ENCODE peak calls at places on chromosomes 12 and 14, in four cellular contexts. Z is IMR-90, V is endothelial cell of umbilical vein, O is K562. E is an unnamed sample.

GRCh38 chr12:113980054-113980453 is 13.9 kb upstream of the RBM19 start:
- DNase-seq in O (no peak), Z (no peak), V (no peak), E (no peak)

GRCh38 chr12:71439613-71440392 is at the start of gene LGR5:
- DNase-seq in O (no peak), V (peak; percentile 25), Z (peak; percentile 7), E (no peak)

GRCh38 chr14:66085224-66085623 is 400.9 kb upstream of the CCDC196 start:
- DNase-seq in V (no peak), Z (no peak), O (no peak), E (no peak)

GRCh38 chr12:101931498-101932326 is 54.3 kb downstream of the DRAM1 start:
- DNase-seq in O (no peak), V (no peak), Z (no peak), E (no peak)

GRCh38 chr14:23930742-23931141 is 22.8 kb upstream of the DHRS4 start:
- DNase-seq in Z (peak; percentile 11), O (no peak), V (no peak), E (no peak)

GRCh38 chr12:78964521-78964920 is 99.9 kb downstream of the SYT1 start:
- DNase-seq in O (no peak), V (no peak), Z (no peak), E (no peak)

GRCh38 chr12:24356189-24356708 is 406.8 kb upstream of the SOX5 start:
- DNase-seq in O (no peak), V (no peak), Z (no peak), E (no peak)

GRCh38 chr12:89162704-89163261 is 189.5 kb downstream of the DUSP6 start:
- DNase-seq in V (peak; percentile 96), Z (peak; percentile 99), O (no peak), E (peak; percentile 75)

GRCh38 chr12:84807249-84807648 is 105.3 kb downstream of the SLC6A15 start:
- DNase-seq in O (no peak), V (no peak), Z (peak; percentile 30), E (no peak)

GRCh38 chr14:91159906-91160305 is 46.0 kb downstream of the DGLUCY start:
- DNase-seq in V (no peak), O (no peak), Z (no peak), E (no peak)

GRCh38 chr12:124928095-124928911 is 13.9 kb upstream of the UBC start:
- DNase-seq in O (no peak), V (peak; percentile 94), Z (peak; percentile 91), E (no peak)

GRCh38 chr12:69108024-69108423 is 131.3 kb upstream of the CPSF6 start:
- DNase-seq in V (no peak), Z (no peak), O (no peak), E (no peak)

GRCh38 chr12:121189887-121190155 is 20.1 kb upstream of the P2RX4 start:
- DNase-seq in Z (no peak), V (no peak), O (no peak), E (no peak)

GRCh38 chr12:2264622-2265306 is 212.0 kb downstream of the CACNA1C start:
- DNase-seq in O (no peak), Z (peak; percentile 98), V (no peak), E (no peak)

GRCh38 chr12:51901881-51902280 is 5.4 kb upstream of the ACVRL1 start:
- DNase-seq in Z (no peak), V (no peak), O (no peak), E (no peak)

GRCh38 chr14:80607430-80608200 is 333.9 kb downstream of the CEP128 start:
- DNase-seq in O (no peak), Z (no peak), V (no peak), E (no peak)

GRCh38 chr12:29008786-29009185 is 140.3 kb upstream of the FAR2 start:
- DNase-seq in V (no peak), O (no peak), Z (no peak), E (peak; percentile 11)

GRCh38 chr12:107179883-107180282 is 86.5 kb upstream of the CRY1 start:
- DNase-seq in Z (no peak), O (no peak), V (no peak), E (no peak)

GRCh38 chr14:65704850-65705249 is 292.3 kb downstream of the FUT8 start:
- DNase-seq in O (no peak), V (no peak), Z (no peak), E (no peak)

GRCh38 chr12:1815814-1816729 is 4.3 kb upstream of the LRTM2 start:
- DNase-seq in Z (no peak), V (no peak), O (no peak), E (no peak)

GRCh38 chr14:104970231-104971068 is 7.7 kb downstream of the AHNAK2 start:
- DNase-seq in Z (peak; percentile 81), V (peak; percentile 87), O (peak; percentile 37), E (peak; percentile 92)

GRCh38 chr12:53079226-53080117 is at the start of gene SPRYD3:
- DNase-seq in O (peak; percentile 100), V (peak; percentile 98), Z (peak; percentile 96), E (peak; percentile 81)
- H3K9me1 ChIP-seq in O (no peaks in the 10 kb centered on the region), V (no peaks in the 10 kb centered on the region), Z (peaks cover 12% of the 10 kb centered on the region), E (no peaks in the 10 kb centered on the region)

GRCh38 chr12:15152864-15153263 is 68.4 kb downstream of the RERG start:
- DNase-seq in V (peak; percentile 93), O (no peak), Z (peak; percentile 30), E (no peak)
- TF ChIP-seq CTCF in V (no peak), O (no peak), Z (no peak), E (no peak)

GRCh38 chr12:131208425-131208824 is 254.7 kb downstream of the ADGRD1 start:
- DNase-seq in O (no peak), Z (no peak), V (no peak), E (no peak)

GRCh38 chr12:131205534-131205933 is 251.8 kb downstream of the ADGRD1 start:
- DNase-seq in Z (no peak), O (no peak), V (no peak), E (no peak)

GRCh38 chr12:131204416-131205311 is 251.0 kb downstream of the ADGRD1 start:
- DNase-seq in Z (no peak), O (no peak), V (no peak), E (no peak)

GRCh38 chr12:131202592-131203378 is 249.1 kb downstream of the ADGRD1 start:
- DNase-seq in V (no peak), O (no peak), Z (no peak), E (no peak)

DNA sequence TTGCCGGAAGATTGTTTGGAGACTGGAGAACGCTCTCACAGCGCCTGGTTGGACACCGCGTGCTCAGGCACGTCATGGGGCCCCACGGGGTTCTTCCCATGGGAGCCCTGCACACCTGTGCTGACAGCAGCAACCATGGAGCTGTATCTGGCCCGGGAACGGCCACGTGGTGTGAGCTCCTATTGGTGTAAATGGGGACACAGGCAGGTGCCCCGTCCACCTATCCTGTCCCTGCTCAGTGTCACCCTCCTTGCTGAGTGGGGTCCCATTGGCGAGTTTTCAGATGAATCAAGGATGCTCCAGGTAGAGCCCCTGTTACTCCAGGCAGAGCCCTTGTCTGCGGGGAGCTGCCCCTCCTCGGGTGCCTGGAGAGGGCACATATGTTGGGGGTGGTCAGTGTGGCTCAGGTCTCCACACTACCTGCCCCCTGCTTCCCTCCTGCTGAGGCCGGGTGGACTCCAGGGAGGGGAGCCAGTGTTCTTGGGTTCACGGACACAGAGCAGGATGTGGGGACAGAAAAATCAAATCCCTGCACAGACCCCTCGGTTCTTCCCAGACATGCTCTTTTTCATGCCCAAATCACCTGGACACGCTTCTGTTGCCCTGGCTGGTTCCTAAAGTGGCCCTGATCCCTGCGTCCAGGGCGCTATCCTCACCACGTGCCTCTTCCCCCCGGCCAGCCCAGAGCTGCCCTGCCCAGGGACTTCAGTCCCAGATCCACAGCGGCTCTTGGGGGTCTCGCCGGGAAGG is 250.1 kb downstream of the ADGRD1 start:
- DNase-seq in Z (no peak), O (no peak), V (no peak), E (no peak)
- H3K9me1 ChIP-seq in Z (no peaks in the 10 kb centered on the region), O (no peaks in the 10 kb centered on the region), V (no peaks in the 10 kb centered on the region), E (no peaks in the 10 kb centered on the region)

GRCh38 chr12:47802312-47802711 is 17.4 kb downstream of the HDAC7 start:
- DNase-seq in V (no peak), Z (no peak), O (no peak), E (no peak)
- TF ChIP-seq CTCF in V (peak; percentile 58), Z (peak; percentile 27), O (peak; percentile 51), E (peak; percentile 28)

GRCh38 chr12:131050463-131051154 is 96.9 kb downstream of the ADGRD1 start:
- DNase-seq in O (no peak), V (no peak), Z (no peak), E (no peak)
- H3K9me1 ChIP-seq in O (peaks cover 4% of the 10 kb centered on the region), V (no peaks in the 10 kb centered on the region), Z (no peaks in the 10 kb centered on the region), E (no peaks in the 10 kb centered on the region)

GRCh38 chr14:86646688-86647687 is 1117.0 kb downstream of the FLRT2 start:
- DNase-seq in O (no peak), Z (peak; percentile 70), V (no peak), E (no peak)
- TF ChIP-seq CTCF in O (no peak), Z (no peak), V (no peak), E (peak; percentile 23)

GRCh38 chr12:91717804-91718203 is 427.8 kb downstream of the BTG1 start:
- DNase-seq in O (no peak), Z (no peak), V (no peak), E (no peak)
- H3K9me1 ChIP-seq in O (no peaks in the 10 kb centered on the region), Z (no peaks in the 10 kb centered on the region), V (no peaks in the 10 kb centered on the region), E (no peaks in the 10 kb centered on the region)

DNA sequence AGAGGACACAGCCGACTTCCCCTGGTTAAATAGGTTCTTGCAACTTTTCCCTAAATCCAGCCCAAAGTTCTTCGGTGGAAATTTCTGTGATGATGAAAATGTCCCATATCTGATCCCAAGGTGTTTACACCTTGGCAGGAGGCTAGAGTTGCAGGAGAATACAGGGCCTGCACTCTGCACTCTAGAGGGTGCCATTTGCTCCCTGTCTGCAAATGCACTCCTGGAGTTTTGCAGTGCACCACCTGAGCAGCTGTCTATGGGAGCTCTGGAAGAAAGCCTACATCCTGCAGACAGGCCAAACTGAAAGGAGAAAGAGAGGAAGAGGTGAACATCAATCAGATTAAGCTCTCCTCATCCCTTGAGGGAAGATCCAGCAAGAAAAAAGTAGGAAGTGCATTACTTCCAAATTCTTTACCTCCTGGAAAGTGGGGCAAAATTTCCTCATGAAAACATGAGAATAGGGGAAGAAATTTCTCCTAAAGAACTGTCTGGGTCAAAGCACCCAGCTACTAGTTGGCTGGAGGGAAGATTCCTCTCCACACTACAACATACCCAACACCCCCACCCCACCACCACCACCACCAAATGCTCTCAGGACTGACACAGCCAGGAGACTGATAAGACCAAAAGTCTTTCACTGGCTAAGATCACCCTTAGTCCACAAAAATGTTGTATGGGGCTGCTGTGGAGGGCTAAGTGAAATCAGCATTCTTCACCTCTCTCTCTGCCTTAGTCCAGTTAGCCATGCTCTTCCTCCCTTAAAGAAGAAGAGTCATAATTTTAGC is 106.4 kb downstream of the NUAK1 start:
- DNase-seq in O (no peak), Z (peak; percentile 22), V (no peak), E (no peak)
- TF ChIP-seq CTCF in O (no peak), Z (peak; percentile 6), V (no peak), E (peak; percentile 27)

DNA sequence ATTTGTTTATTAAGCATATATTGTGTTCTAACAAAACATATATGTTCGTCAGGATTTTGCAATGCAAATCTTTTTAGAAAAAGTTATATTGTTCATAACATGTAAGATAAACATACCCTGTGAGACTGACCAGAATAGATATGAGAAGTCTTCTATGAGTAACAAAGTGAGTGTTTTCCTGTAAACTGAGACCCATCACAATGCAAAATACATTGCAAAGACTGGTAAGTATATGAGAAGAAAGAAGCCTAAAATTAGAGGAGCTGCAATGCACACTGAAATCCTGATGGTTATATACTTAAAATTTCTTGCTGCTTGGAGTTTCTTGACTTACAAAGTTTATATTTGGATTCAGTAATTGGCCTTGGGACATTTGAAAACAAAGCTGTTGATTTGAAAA is 6.0 kb downstream of the HMGA2 start:
- DNase-seq in Z (peak; percentile 68), O (no peak), V (peak; percentile 67), E (no peak)
- H3K9me1 ChIP-seq in Z (no peaks in the 10 kb centered on the region), O (no peaks in the 10 kb centered on the region), V (no peaks in the 10 kb centered on the region), E (no peaks in the 10 kb centered on the region)

E was measured in keratinocyte.